ENCODE peak calls at places on chromosomes 7 and 10, in nine cellular contexts. W, S, K, N, P, X, M, B and F are unnamed samples.

GRCh38 chr7:101804087-101804631 is 13.3 kb upstream of the CUX1 start:
- DNase-seq in W (no peak), S (no peak), K (no peak), N (no peak), P (no peak), X (no peak), M (no peak), B (no peak), F (no peak)

GRCh38 chr7:131895541-131896173 is 339.2 kb upstream of the PODXL start:
- DNase-seq in W (no peak), S (no peak), K (peak; percentile 69), N (peak; percentile 44), P (peak; percentile 82), X (no peak), M (no peak), B (no peak), F (no peak)

GRCh38 chr10:133104076-133104965 is 16.6 kb downstream of the ADGRA1 start:
- DNase-seq in W (no peak), S (no peak), K (no peak), N (no peak), P (no peak), X (no peak), M (no peak), B (no peak), F (no peak)

GRCh38 chr7:46494026-46494425 is 573.0 kb upstream of the IGFBP3 start:
- DNase-seq in W (no peak), S (no peak), K (peak; percentile 43), N (no peak), P (peak; percentile 72), X (no peak), M (no peak), B (no peak), F (no peak)

GRCh38 chr10:117677239-117677638 is 134.7 kb downstream of the EMX2 start:
- DNase-seq in W (no peak), S (no peak), K (no peak), N (no peak), P (no peak), X (no peak), M (no peak), B (no peak), F (no peak)

GRCh38 chr10:132562916-132563456 is 25.4 kb downstream of the INPP5A start:
- DNase-seq in W (no peak), S (no peak), K (no peak), N (no peak), P (no peak), X (no peak), M (no peak), B (no peak), F (peak; percentile 15)

GRCh38 chr10:49550563-49550962 is 11.6 kb upstream of the ERCC6 start:
- DNase-seq in W (no peak), S (no peak), K (peak; percentile 58), N (no peak), P (peak; percentile 74), X (no peak), M (peak; percentile 24), B (no peak), F (no peak)

GRCh38 chr7:7693881-7694280 is 24.5 kb downstream of the RPA3 start:
- DNase-seq in W (no peak), S (no peak), K (peak; percentile 58), N (peak; percentile 71), P (peak; percentile 84), X (no peak), M (no peak), B (no peak), F (no peak)

GRCh38 chr10:5297996-5298395 is 66.8 kb upstream of the UCN3 start:
- DNase-seq in W (no peak), S (no peak), K (no peak), N (no peak), P (no peak), X (no peak), M (no peak), B (no peak), F (no peak)

GRCh38 chr10:5291501-5292195 is 73.1 kb upstream of the UCN3 start:
- DNase-seq in W (peak; percentile 18), S (peak; percentile 53), K (peak; percentile 90), N (peak; percentile 91), P (peak; percentile 92), X (no peak), M (peak; percentile 54), B (peak; percentile 52), F (no peak)

GRCh38 chr10:5292196-5292735 is 72.5 kb upstream of the UCN3 start:
- DNase-seq in W (no peak), S (peak; percentile 47), K (no peak), N (no peak), P (no peak), X (no peak), M (no peak), B (no peak), F (no peak)

GRCh38 chr10:5297466-5297865 is 67.3 kb upstream of the UCN3 start:
- DNase-seq in W (no peak), S (no peak), K (peak; percentile 70), N (peak; percentile 47), P (peak; percentile 41), X (no peak), M (no peak), B (peak; percentile 30), F (no peak)

DNA sequence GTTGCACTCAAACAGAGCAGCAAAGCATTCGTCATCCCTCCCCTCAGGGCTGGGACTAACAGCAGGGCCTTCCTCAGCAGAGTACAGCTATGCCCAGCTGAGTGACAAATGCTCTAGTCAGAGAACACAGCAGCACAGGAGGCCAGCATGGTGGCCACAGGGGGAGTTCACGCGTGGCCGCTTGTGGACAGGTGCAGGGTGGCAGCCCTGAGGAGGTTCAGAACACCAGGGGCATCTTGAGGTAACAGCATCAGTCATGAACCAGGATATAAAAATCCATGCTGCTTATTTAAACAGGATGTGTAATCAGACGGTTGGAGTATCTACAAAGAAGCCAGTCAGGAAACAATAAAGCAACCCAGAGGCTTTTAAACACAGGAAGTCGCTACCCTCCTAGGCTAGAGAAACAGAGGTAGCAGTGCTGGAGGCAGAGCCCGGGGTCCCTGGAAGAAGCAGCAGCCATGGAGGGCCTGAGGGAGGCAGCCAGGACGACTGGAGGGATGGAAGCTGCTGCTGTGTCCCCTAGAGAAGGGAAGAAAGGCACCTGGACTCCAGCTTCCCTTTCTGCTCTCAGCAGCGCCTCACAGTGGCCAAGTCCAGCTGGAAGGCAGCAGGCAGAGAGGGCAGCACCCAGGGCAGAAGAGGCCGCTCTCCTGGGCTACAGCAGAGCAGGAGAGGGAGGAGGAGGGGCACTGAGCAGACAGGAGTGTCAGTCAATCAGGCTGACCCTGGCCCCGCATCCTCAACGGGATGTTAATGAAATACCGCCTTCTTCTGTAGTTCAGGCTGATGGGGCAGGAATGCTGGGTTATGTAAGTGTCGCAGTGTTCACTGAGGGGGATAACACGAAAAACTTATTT is 70.8 kb upstream of the UCN3 start:
- DNase-seq in W (peak; percentile 72), S (peak; percentile 83), K (peak; percentile 59), N (no peak), P (peak; percentile 34), X (peak; percentile 69), M (peak; percentile 82), B (peak; percentile 47), F (no peak)
- TF ChIP-seq CTCF in W (peak; percentile 18), S (peak; percentile 44), K (peak; percentile 59), N (peak; percentile 50), P (peak; percentile 45), X (peak; percentile 21), M (peak; percentile 64), B (peak; percentile 55), F (no peak)

GRCh38 chr7:54838540-54838925 is 79.5 kb upstream of the SEC61G start:
- DNase-seq in W (no peak), S (no peak), K (no peak), N (no peak), P (no peak), X (no peak), M (no peak), B (no peak), F (no peak)

GRCh38 chr7:54843961-54844360 is 85.0 kb upstream of the SEC61G start:
- DNase-seq in W (no peak), S (no peak), K (no peak), N (no peak), P (no peak), X (no peak), M (no peak), B (no peak), F (no peak)

GRCh38 chr7:54839538-54840213 is 80.7 kb upstream of the SEC61G start:
- DNase-seq in W (peak; percentile 76), S (peak; percentile 51), K (peak; percentile 57), N (peak; percentile 77), P (peak; percentile 89), X (peak; percentile 61), M (peak; percentile 95), B (peak; percentile 82), F (peak; percentile 56)

GRCh38 chr7:54837761-54838539 is 78.9 kb upstream of the SEC61G start:
- DNase-seq in W (no peak), S (no peak), K (no peak), N (no peak), P (no peak), X (no peak), M (no peak), B (no peak), F (peak; percentile 29)

DNA sequence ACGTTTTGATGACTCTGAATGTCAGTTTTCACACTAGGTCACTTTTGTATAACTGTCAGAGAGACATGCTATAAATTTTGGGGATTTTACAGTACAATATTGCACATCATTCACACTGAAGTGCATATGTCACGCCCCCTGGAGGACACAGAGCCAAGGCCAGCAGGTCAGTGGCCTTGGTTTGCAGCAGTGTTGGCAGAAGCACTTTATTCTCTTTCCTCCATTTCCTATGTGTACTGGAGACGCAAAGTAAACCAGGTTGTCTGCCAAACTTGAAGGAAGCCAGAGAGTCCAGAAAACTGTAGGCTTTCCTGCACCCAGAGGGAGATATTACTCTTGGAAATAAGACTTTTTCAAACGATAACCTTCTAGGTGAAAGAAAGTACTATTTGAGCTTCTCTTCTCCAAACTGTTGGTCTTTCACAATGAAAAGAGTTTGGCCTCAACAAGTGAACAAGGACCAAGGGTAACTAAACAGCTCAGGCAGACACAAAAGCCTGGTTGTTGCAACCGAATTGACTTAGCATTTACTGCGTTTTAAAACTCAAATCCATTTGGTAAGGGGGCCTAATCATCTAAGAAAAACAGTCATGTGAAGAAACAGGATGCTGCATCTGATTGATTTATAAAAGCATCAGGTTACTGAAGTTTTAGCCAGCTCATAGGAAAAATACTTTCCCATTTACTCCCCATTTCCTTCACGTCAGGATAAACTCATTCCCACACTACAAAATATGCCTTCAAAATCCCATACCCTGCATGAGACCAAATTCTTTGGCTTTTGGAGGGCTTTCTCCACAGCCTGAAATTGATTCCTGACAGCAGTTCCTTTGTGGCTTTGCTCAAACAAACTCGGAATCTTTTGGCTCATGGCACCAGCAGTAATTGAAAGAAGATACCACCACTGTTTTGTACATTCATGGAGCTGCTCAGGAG is 83.0 kb upstream of the SEC61G start:
- DNase-seq in W (peak; percentile 40), S (peak; percentile 38), K (peak; percentile 36), N (peak; percentile 84), P (peak; percentile 86), X (peak; percentile 52), M (peak; percentile 66), B (peak; percentile 38), F (no peak)
- TF ChIP-seq CTCF in W (no peak), S (no peak), K (peak; percentile 42), N (peak; percentile 36), P (peak; percentile 37), X (no peak), M (peak; percentile 72), B (peak; percentile 61), F (no peak)

GRCh38 chr10:2992401-2993198 is 74.7 kb upstream of the PFKP start:
- DNase-seq in W (no peak), S (no peak), K (no peak), N (no peak), P (no peak), X (no peak), M (no peak), B (no peak), F (no peak)
- TF ChIP-seq CTCF in W (no peak), S (no peak), K (peak; percentile 24), N (peak; percentile 32), P (peak; percentile 18), X (no peak), M (no peak), B (no peak), F (no peak)

GRCh38 chr7:28060371-28060950 is 120.1 kb downstream of the JAZF1 start:
- DNase-seq in W (no peak), S (no peak), K (no peak), N (no peak), P (no peak), X (no peak), M (no peak), B (no peak), F (no peak)

GRCh38 chr7:28061824-28062196 is 118.8 kb downstream of the JAZF1 start:
- DNase-seq in W (no peak), S (no peak), K (no peak), N (no peak), P (no peak), X (no peak), M (no peak), B (no peak), F (no peak)

GRCh38 chr7:28065721-28066285 is 114.8 kb downstream of the JAZF1 start:
- DNase-seq in W (no peak), S (no peak), K (no peak), N (no peak), P (no peak), X (no peak), M (no peak), B (no peak), F (no peak)

GRCh38 chr7:28065308-28065707 is 115.3 kb downstream of the JAZF1 start:
- DNase-seq in W (no peak), S (no peak), K (peak; percentile 74), N (peak; percentile 61), P (peak; percentile 83), X (no peak), M (no peak), B (no peak), F (peak; percentile 50)

GRCh38 chr7:28062197-28062988 is 118.2 kb downstream of the JAZF1 start:
- DNase-seq in W (peak; percentile 90), S (peak; percentile 89), K (peak; percentile 82), N (peak; percentile 70), P (peak; percentile 71), X (peak; percentile 80), M (peak; percentile 91), B (peak; percentile 66), F (peak; percentile 85)
- TF ChIP-seq CTCF in W (peak; percentile 40), S (peak; percentile 37), K (peak; percentile 85), N (peak; percentile 73), P (peak; percentile 83), X (peak; percentile 34), M (peak; percentile 88), B (peak; percentile 72), F (peak; percentile 48)